ENCODE peak calls at places on chromosomes 5 and 9, in ten cellular contexts. Q, T, B, O, R, X, G, J, W and D are unnamed samples.

GRCh38 chr5:96001262-96001661 is 39.6 kb upstream of the ELL2 start:
- DNase-seq in Q (no peak), T (no peak), B (no peak), O (no peak), R (no peak), X (no peak), G (no peak), J (peak; percentile 8), W (no peak), D (no peak)

GRCh38 chr9:131868766-131869165 is 128.9 kb upstream of the RAPGEF1 start:
- DNase-seq in Q (no peak), T (no peak), B (no peak), O (no peak), R (no peak), X (no peak), G (no peak), J (no peak), W (no peak), D (no peak)

GRCh38 chr9:112218908-112219307 is 43.8 kb upstream of the SUSD1 start:
- DNase-seq in Q (no peak), T (no peak), B (no peak), O (no peak), R (no peak), X (no peak), G (no peak), J (no peak), W (no peak), D (no peak)

GRCh38 chr5:128591598-128592455 is 53.8 kb upstream of the FBN2 start:
- DNase-seq in Q (no peak), T (no peak), B (no peak), O (no peak), R (no peak), X (no peak), G (no peak), J (no peak), W (no peak), D (no peak)

GRCh38 chr9:124602204-124602603 is 95.0 kb upstream of the NR5A1 start:
- DNase-seq in Q (no peak), T (no peak), B (peak; percentile 66), O (no peak), R (no peak), X (no peak), G (no peak), J (no peak), W (no peak), D (no peak)

GRCh38 chr5:761854-762685 is 22.5 kb downstream of the ZDHHC11B start:
- DNase-seq in Q (no peak), T (no peak), B (no peak), O (no peak), R (peak; percentile 24), X (no peak), G (peak; percentile 65), J (no peak), W (peak; percentile 66), D (no peak)

GRCh38 chr9:129350143-129350935 is 172.3 kb upstream of the IER5L start:
- DNase-seq in Q (no peak), T (no peak), B (no peak), O (no peak), R (no peak), X (no peak), G (no peak), J (no peak), W (no peak), D (no peak)

GRCh38 chr5:956941-957729 is 51.5 kb upstream of the NKD2 start:
- DNase-seq in Q (no peak), T (peak; percentile 65), B (no peak), O (peak; percentile 25), R (no peak), X (no peak), G (peak; percentile 71), J (peak; percentile 34), W (no peak), D (no peak)

GRCh38 chr5:14737309-14737708 is 72.8 kb downstream of the OTULIN start:
- DNase-seq in Q (no peak), T (no peak), B (no peak), O (no peak), R (no peak), X (no peak), G (no peak), J (no peak), W (no peak), D (no peak)

GRCh38 chr5:152218694-152219093 is 186.4 kb downstream of the NMUR2 start:
- DNase-seq in Q (no peak), T (no peak), B (peak; percentile 36), O (no peak), R (no peak), X (no peak), G (no peak), J (no peak), W (no peak), D (no peak)

GRCh38 chr5:72292411-72292810 is 27.6 kb downstream of the MRPS27 start:
- DNase-seq in Q (no peak), T (no peak), B (no peak), O (no peak), R (no peak), X (no peak), G (no peak), J (no peak), W (no peak), D (no peak)

GRCh38 chr5:72293495-72294055 is 26.5 kb downstream of the MRPS27 start:
- DNase-seq in Q (no peak), T (no peak), B (no peak), O (no peak), R (no peak), X (no peak), G (no peak), J (no peak), W (no peak), D (no peak)

GRCh38 chr5:72294473-72294872 is 25.6 kb downstream of the MRPS27 start:
- DNase-seq in Q (no peak), T (no peak), B (no peak), O (no peak), R (no peak), X (no peak), G (no peak), J (no peak), W (no peak), D (no peak)

GRCh38 chr5:72296251-72296650 is 23.8 kb downstream of the MRPS27 start:
- DNase-seq in Q (no peak), T (no peak), B (no peak), O (no peak), R (no peak), X (no peak), G (no peak), J (no peak), W (no peak), D (no peak)

GRCh38 chr5:72295539-72295938 is 24.5 kb downstream of the MRPS27 start:
- DNase-seq in Q (no peak), T (no peak), B (no peak), O (no peak), R (no peak), X (no peak), G (no peak), J (no peak), W (no peak), D (no peak)
- H3K4me3 ChIP-seq in Q (no peak overlapping the region), T (no peak overlapping the region), B (no peak overlapping the region), O (no peak overlapping the region), R (no peak overlapping the region), X (no peak overlapping the region), G (no peak overlapping the region), J (no peak overlapping the region), W (no peak overlapping the region), D (no peak overlapping the region)

DNA sequence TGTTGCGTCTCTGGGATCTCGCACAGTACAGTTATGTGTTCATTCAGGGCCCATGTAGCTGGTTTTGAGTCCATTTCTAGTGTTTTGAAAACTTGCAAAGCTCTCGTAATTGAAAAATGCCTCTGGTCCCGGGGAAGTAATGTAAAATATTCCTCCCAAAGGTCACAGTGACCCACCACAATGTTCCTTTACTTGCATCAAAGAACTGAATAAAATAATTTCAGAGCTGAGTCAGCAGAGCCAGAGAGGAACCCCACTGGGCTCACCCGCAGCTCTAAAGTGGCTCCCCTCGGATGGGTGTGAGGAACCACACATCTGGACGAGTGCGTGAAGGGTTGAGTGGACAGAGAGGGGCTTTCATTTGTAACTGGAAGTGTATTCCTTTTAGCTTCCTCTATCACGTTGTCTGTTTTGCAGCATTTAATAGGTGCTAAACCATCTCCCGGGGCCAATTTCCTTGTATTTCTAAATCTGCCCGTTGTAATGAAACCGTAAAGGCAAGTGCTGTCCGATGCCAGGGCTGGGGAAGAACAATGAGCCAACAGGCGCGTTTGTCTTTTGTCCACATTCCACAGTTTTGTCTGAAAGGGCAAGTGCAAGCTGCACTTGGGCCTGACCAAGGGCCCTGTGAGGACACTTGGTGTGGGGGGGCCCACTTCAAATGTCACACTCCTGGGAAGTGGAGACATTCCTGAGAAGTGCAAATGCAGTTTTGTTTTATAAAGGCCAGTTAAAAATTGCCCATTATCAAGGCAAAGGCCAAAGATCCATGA is 29.9 kb downstream of the COL5A1 start:
- DNase-seq in Q (no peak), T (peak; percentile 58), B (no peak), O (no peak), R (no peak), X (no peak), G (peak; percentile 12), J (no peak), W (peak; percentile 44), D (no peak)
- H3K36me3 ChIP-seq in Q (no peaks in the 10 kb centered on the region), T (no peaks in the 10 kb centered on the region), B (no peaks in the 10 kb centered on the region), O (no peaks in the 10 kb centered on the region), R (no peaks in the 10 kb centered on the region), X (no peaks in the 10 kb centered on the region), G (peaks cover 6% of the 10 kb centered on the region), J (no peaks in the 10 kb centered on the region), W (no peaks in the 10 kb centered on the region), D (no peaks in the 10 kb centered on the region)

GRCh38 chr5:170307575-170308465 is 10.2 kb upstream of the LCP2 start:
- DNase-seq in Q (peak; percentile 52), T (peak; percentile 87), B (peak; percentile 43), O (peak; percentile 35), R (peak; percentile 92), X (no peak), G (no peak), J (no peak), W (peak; percentile 96), D (peak; percentile 70)

GRCh38 chr5:170303564-170303963 is 6.0 kb upstream of the LCP2 start:
- DNase-seq in Q (no peak), T (no peak), B (no peak), O (no peak), R (no peak), X (no peak), G (no peak), J (no peak), W (no peak), D (no peak)

GRCh38 chr5:170306381-170306790 is 8.8 kb upstream of the LCP2 start:
- DNase-seq in Q (no peak), T (peak; percentile 88), B (no peak), O (no peak), R (peak; percentile 91), X (no peak), G (no peak), J (no peak), W (peak; percentile 86), D (peak; percentile 86)

GRCh38 chr5:170305016-170305645 is 7.6 kb upstream of the LCP2 start:
- DNase-seq in Q (no peak), T (no peak), B (no peak), O (no peak), R (no peak), X (no peak), G (no peak), J (no peak), W (no peak), D (no peak)

GRCh38 chr5:170305646-170306025 is 8.1 kb upstream of the LCP2 start:
- DNase-seq in Q (no peak), T (no peak), B (no peak), O (no peak), R (no peak), X (no peak), G (no peak), J (no peak), W (no peak), D (no peak)
- H3K4me1 ChIP-seq in Q (peaks cover 37% of the 10 kb centered on the region), T (peaks cover 26% of the 10 kb centered on the region), B (no peaks in the 10 kb centered on the region), O (peaks cover 4% of the 10 kb centered on the region), R (peaks cover 44% of the 10 kb centered on the region), X (peaks cover 61% of the 10 kb centered on the region), G (no peaks in the 10 kb centered on the region), J (peaks cover 4% of the 10 kb centered on the region), W (peaks cover 27% of the 10 kb centered on the region), D (peaks cover 42% of the 10 kb centered on the region)

GRCh38 chr9:81132318-81132717 is 557.0 kb downstream of the TLE1 start:
- DNase-seq in Q (no peak), T (no peak), B (no peak), O (no peak), R (no peak), X (no peak), G (no peak), J (no peak), W (no peak), D (no peak)
- H3K4me3 ChIP-seq in Q (no peak overlapping the region), T (no peak overlapping the region), B (no peak overlapping the region), O (no peak overlapping the region), R (no peak overlapping the region), X (no peak overlapping the region), G (no peak overlapping the region), J (no peak overlapping the region), W (no peak overlapping the region), D (no peak overlapping the region)